ENCODE peak calls at places on chromosomes 4 and X, in five cellular contexts. O is lower lobe of right lung, J is heart left ventricle, S is ovary, X is cardiac muscle cell. C is an unnamed sample.

GRCh38 chr4:155073852-155074251 is 134.6 kb upstream of the NPY2R start:
- DNase-seq in X (no peak), J (no peak), O (no peak), S (no peak), C (no peak)

GRCh38 chr4:41212221-41213203 is 1.8 kb downstream of the APBB2 start:
- DNase-seq in S (no peak), O (no peak), J (peak), X (peak), C (peak)

GRCh38 chr4:112514449-112515277 is 1.3 kb downstream of the NEUROG2 start:
- DNase-seq in S (no peak), X (no peak), O (no peak), J (no peak), C (no peak)

GRCh38 chr4:3484057-3484973 is 21.2 kb downstream of the DOK7 start:
- DNase-seq in J (peak), O (no peak), S (no peak), X (no peak), C (peak)

GRCh38 chrX:21490341-21490740 is 116.1 kb downstream of the CNKSR2 start:
- DNase-seq in S (no peak), J (no peak), X (no peak), O (no peak), C (no peak)

GRCh38 chr4:1053080-1053661 is 41.7 kb downstream of the FGFRL1 start:
- DNase-seq in S (no peak), O (no peak), J (no peak), X (peak), C (peak)

GRCh38 chr4:119984998-119985397 is 81.7 kb downstream of the MAD2L1 start:
- DNase-seq in J (no peak), O (no peak), S (no peak), X (no peak), C (no peak)

GRCh38 chr4:7103599-7104365 is 35.9 kb upstream of the GRPEL1 start:
- DNase-seq in O (peak), S (peak), J (peak), X (no peak), C (peak)

GRCh38 chrX:103779156-103779555 is 2.5 kb downstream of the PLP1 start:
- DNase-seq in X (peak), O (no peak), S (no peak), J (no peak), C (no peak)

GRCh38 chrX:136268051-136269048 is 17.1 kb upstream of the MAP7D3 start:
- DNase-seq in O (no peak), X (peak), S (no peak), J (peak), C (no peak)

GRCh38 chr4:1843852-1844251 is 12.1 kb downstream of the LETM1 start:
- DNase-seq in X (peak), J (peak), S (no peak), O (no peak), C (no peak)

GRCh38 chrX:130887392-130887791 is 15.6 kb downstream of the ENOX2 start:
- DNase-seq in X (no peak), S (no peak), J (no peak), O (no peak), C (no peak)

GRCh38 chrX:103806862-103807474 is 25.1 kb downstream of the RAB9B start:
- DNase-seq in S (no peak), X (no peak), J (no peak), O (no peak), C (no peak)

GRCh38 chrX:56783996-56784620 is 55.1 kb downstream of the NBDY start:
- DNase-seq in J (no peak), O (no peak), X (no peak), S (no peak), C (no peak)

GRCh38 chr4:4857001-4857808 is 2.3 kb upstream of the MSX1 start:
- DNase-seq in X (no peak), J (no peak), O (no peak), S (no peak), C (no peak)

GRCh38 chr4:163688856-163689255 is 194.4 kb downstream of the TMA16 start:
- DNase-seq in J (no peak), O (no peak), S (no peak), X (no peak), C (no peak)

GRCh38 chrX:85504381-85504780 is 124.9 kb upstream of the POF1B start:
- DNase-seq in X (no peak), O (no peak), J (no peak), S (no peak), C (no peak)

GRCh38 chr4:109703664-109704351 is 563 bp upstream of the CASP6 start:
- DNase-seq in J (no peak), S (no peak), O (no peak), X (peak), C (no peak)

GRCh38 chrX:152905081-152905420 is 7.2 kb downstream of the ZNF185 start:
- DNase-seq in O (no peak), J (no peak), X (no peak), S (no peak), C (no peak)

GRCh38 chrX:41827886-41828285 is 95.5 kb downstream of the CASK start:
- DNase-seq in J (no peak), S (no peak), X (no peak), O (no peak), C (no peak)

GRCh38 chrX:64394874-64395567 is at the start of gene MTMR8:
- DNase-seq in X (peak), O (peak), J (peak), S (peak), C (peak)

GRCh38 chrX:114162068-114162735 is 421.7 kb upstream of the HTR2C start:
- DNase-seq in X (no peak), O (no peak), S (no peak), J (no peak), C (no peak)

GRCh38 chrX:72305286-72306084 is at the start of gene CITED1:
- DNase-seq in J (no peak), O (peak), X (no peak), S (peak), C (no peak)

GRCh38 chrX:78237127-78237526 is 90.3 kb downstream of the CYSLTR1 start:
- DNase-seq in S (no peak), O (no peak), J (no peak), X (no peak), C (no peak)

GRCh38 chr4:151806511-151806927 is 45.7 kb upstream of the GATB start:
- DNase-seq in O (no peak), S (no peak), J (peak), X (peak), C (no peak)

GRCh38 chr4:176635372-176636261 is 157.1 kb downstream of the VEGFC start:
- DNase-seq in S (no peak), X (peak), J (peak), O (no peak), C (no peak)

GRCh38 chr4:80135702-80136058 is 61.6 kb upstream of the PRDM8 start:
- DNase-seq in J (no peak), O (no peak), S (no peak), X (no peak), C (no peak)

GRCh38 chr4:74292111-74292870 is 16.0 kb upstream of the EPGN start:
- DNase-seq in O (no peak), J (no peak), X (no peak), S (no peak), C (no peak)

GRCh38 chr4:120156115-120156718 is 89.6 kb upstream of the MAD2L1 start:
- DNase-seq in X (peak), S (no peak), J (no peak), O (no peak), C (no peak)

GRCh38 chrX:20623448-20623847 is 356.7 kb upstream of the RPS6KA3 start:
- DNase-seq in S (no peak), J (no peak), X (no peak), O (no peak), C (no peak)

GRCh38 chrX:119190736-119191282 is 45.3 kb upstream of the PGRMC1 start:
- DNase-seq in X (peak), J (peak), S (peak), O (no peak), C (no peak)

GRCh38 chrX:39850630-39851152 is 247.1 kb downstream of the BCOR start:
- DNase-seq in S (no peak), O (no peak), J (no peak), X (peak), C (no peak)

GRCh38 chr4:109649872-109650271 is 53.4 kb downstream of the CASP6 start:
- DNase-seq in O (no peak), X (no peak), J (no peak), S (no peak), C (no peak)

GRCh38 chrX:15680401-15680800 is 15.8 kb upstream of the CLTRN start:
- DNase-seq in S (no peak), O (no peak), X (peak), J (no peak), C (no peak)

GRCh38 chr4:94995684-94996394 is 238.1 kb downstream of the BMPR1B start:
- DNase-seq in O (no peak), X (peak), J (peak), S (peak), C (no peak)

GRCh38 chr4:20698382-20698781 is 1.9 kb upstream of the PACRGL start:
- DNase-seq in O (no peak), X (peak), J (no peak), S (no peak), C (no peak)

GRCh38 chr4:78185117-78185516 is 128.0 kb downstream of the FRAS1 start:
- DNase-seq in O (no peak), S (no peak), J (no peak), X (no peak), C (no peak)

GRCh38 chrX:105975382-105975781 is 63.1 kb downstream of the SERPINA7 start:
- DNase-seq in J (no peak), X (peak), O (no peak), S (no peak), C (no peak)

GRCh38 chr4:188714907-188715306 is 575.7 kb downstream of the TRIML1 start:
- DNase-seq in O (no peak), J (no peak), X (no peak), S (no peak), C (no peak)

GRCh38 chrX:46575586-46575985 is 2.0 kb downstream of the CHST7 start:
- DNase-seq in X (no peak), O (no peak), J (no peak), S (no peak), C (no peak)
- H3K27ac ChIP-seq in X (no peak), O (no peak), J (peak), S (peak), C (peak)

GRCh38 chrX:11791090-11791489 is 33.1 kb downstream of the MSL3 start:
- DNase-seq in J (no peak), X (no peak), S (no peak), O (no peak), C (no peak)
- H3K27ac ChIP-seq in J (no peak), X (no peak), S (no peak), O (no peak), C (no peak)

GRCh38 chr4:143351149-143351691 is 14.5 kb downstream of the GAB1 start:
- DNase-seq in O (no peak), X (no peak), J (no peak), S (no peak), C (no peak)
- H3K27ac ChIP-seq in O (no peak), X (no peak), J (peak), S (no peak), C (no peak)

DNA sequence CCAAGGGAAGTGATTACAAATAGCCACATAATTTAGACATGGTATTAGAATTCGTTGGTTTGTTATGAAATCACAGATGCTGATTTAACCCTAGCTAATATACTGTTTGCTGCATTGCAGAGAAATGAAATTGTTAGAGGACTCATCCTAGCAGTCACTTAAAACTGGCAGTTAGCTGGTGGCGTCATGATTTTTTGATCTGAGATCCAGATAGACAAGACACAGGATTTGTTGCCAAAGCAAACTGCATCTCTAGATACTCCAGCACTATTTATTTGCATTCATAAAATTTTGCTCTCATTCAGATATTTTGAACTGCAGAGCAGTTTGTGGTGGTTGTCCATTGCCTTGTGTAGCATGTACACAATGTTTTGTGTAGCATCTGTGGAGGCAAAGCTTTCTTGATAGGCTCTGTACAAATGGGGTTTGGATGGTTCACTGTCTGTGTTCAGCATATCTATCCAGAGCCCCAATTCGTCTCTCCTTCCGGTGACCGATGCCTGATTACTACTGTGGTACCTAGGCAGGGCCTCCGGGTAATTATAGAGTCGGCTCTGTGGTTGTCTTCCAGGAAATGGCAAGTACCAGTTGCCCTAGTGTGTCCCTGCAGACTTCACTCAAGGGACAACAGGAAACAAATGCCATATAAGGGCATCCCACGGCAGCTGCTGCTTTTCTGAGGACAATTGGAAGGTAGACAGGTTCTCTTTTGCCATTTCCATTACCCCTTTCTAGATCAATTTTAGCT is 30.1 kb upstream of the SPARCL1 start:
- DNase-seq in X (no peak), J (peak), O (no peak), S (no peak), C (peak)
- H3K27ac ChIP-seq in X (no peak), J (no peak), O (no peak), S (no peak), C (no peak)

C was measured in stomach.